ENCODE peak calls at places on chromosomes 11 and 22, in eight cellular contexts. V is H1, K is PC-9, X is PC-3, J is OCI-LY7, M is mesenchymal stem cell, E is K562, Z is neuronal stem cell. W is an unnamed sample. For H3K9me3 and H3K4me1, the result is how much of the 10 kb centered on the place peaks cover.

GRCh38 chr11:1387961-1388762 is 1.6 kb upstream of the BRSK2 start:
- DNase-seq in J (no peak), X (no peak), M (no peak), Z (no peak), V (peak), E (no peak), K (no peak), W (no peak)

GRCh38 chr11:64453466-64453865 is 94.5 kb downstream of the RPS6KA4 start:
- DNase-seq in M (no peak), E (no peak), V (no peak), J (no peak), Z (no peak), X (no peak), K (no peak), W (no peak)

GRCh38 chr11:125938418-125938817 is 7.4 kb upstream of the VSIG10L2 start:
- DNase-seq in K (no peak), E (no peak), J (peak), Z (no peak), M (no peak), X (no peak), V (peak), W (no peak)

GRCh38 chr11:118343981-118344521 is at the start of gene CD3G:
- DNase-seq in K (no peak), Z (no peak), E (no peak), M (no peak), X (no peak), V (no peak), J (no peak), W (no peak)

GRCh38 chr11:78138694-78139421 is 568 bp downstream of the ALG8 start:
- DNase-seq in E (peak), K (peak), M (peak), J (peak), X (peak), Z (peak), V (no peak), W (peak)

GRCh38 chr11:31810779-31811647 is at the start of gene PAX6:
- DNase-seq in Z (peak), K (peak), J (no peak), X (peak), E (peak), M (no peak), V (peak), W (no peak)

GRCh38 chr11:126112547-126112946 is 49.9 kb upstream of the CDON start:
- DNase-seq in J (no peak), X (no peak), Z (no peak), M (peak), K (no peak), V (no peak), E (no peak), W (peak)

GRCh38 chr11:62542111-62542745 is 4.4 kb downstream of the AHNAK start:
- DNase-seq in K (no peak), E (no peak), Z (no peak), V (peak), X (no peak), M (no peak), J (no peak), W (no peak)

GRCh38 chr11:116086426-116086825 is 582.2 kb upstream of the CADM1 start:
- DNase-seq in J (no peak), Z (no peak), E (no peak), V (no peak), K (no peak), X (no peak), M (no peak), W (no peak)

GRCh38 chr11:84227970-84228369 is 941.8 kb upstream of the CCDC90B start:
- DNase-seq in Z (no peak), J (no peak), K (no peak), E (no peak), X (no peak), M (no peak), V (no peak), W (no peak)

GRCh38 chr11:75204685-75205667 is 35.6 kb upstream of the TPBGL start:
- DNase-seq in X (peak), E (peak), K (peak), V (peak), J (peak), Z (peak), M (peak), W (peak)

GRCh38 chr11:125903753-125904659 is at the start of gene DDX25:
- DNase-seq in Z (peak), X (no peak), M (no peak), E (no peak), J (no peak), K (no peak), V (peak), W (peak)

GRCh38 chr11:101306721-101307120 is 177.1 kb upstream of the PGR start:
- DNase-seq in J (no peak), X (no peak), K (no peak), Z (no peak), M (no peak), E (no peak), V (no peak), W (no peak)

GRCh38 chr11:47152953-47153950 is 23.4 kb downstream of the ARFGAP2 start:
- DNase-seq in X (peak), V (peak), K (peak), Z (peak), J (peak), E (peak), M (peak), W (peak)

GRCh38 chr22:27892064-27892463 is 27.0 kb downstream of the PITPNB start:
- DNase-seq in M (no peak), X (no peak), E (no peak), J (no peak), V (no peak), Z (no peak), K (no peak), W (no peak)

GRCh38 chr22:36201630-36202312 is at the start of gene APOL4:
- DNase-seq in X (no peak), Z (no peak), M (no peak), E (peak), K (no peak), V (no peak), J (no peak), W (peak)

GRCh38 chr11:10323793-10324170 is 18.9 kb downstream of the ADM start:
- DNase-seq in K (no peak), E (no peak), Z (no peak), M (peak), J (no peak), X (peak), V (no peak), W (no peak)

GRCh38 chr22:31206896-31207687 is 5.0 kb upstream of the LIMK2 start:
- DNase-seq in J (no peak), Z (no peak), K (peak), E (no peak), X (peak), V (no peak), M (no peak), W (no peak)

GRCh38 chr22:30646518-30647160 is 11.1 kb downstream of the SLC35E4 start:
- DNase-seq in M (no peak), Z (no peak), K (peak), V (no peak), J (no peak), X (no peak), E (no peak), W (no peak)

GRCh38 chr11:96187779-96188624 is 155.0 kb downstream of the MAML2 start:
- DNase-seq in E (no peak), J (no peak), Z (no peak), M (peak), X (peak), V (no peak), K (peak), W (peak)

GRCh38 chr11:24794064-24794463 is 297.2 kb downstream of the LUZP2 start:
- DNase-seq in Z (no peak), X (no peak), V (no peak), E (no peak), K (no peak), M (no peak), J (no peak), W (no peak)

GRCh38 chr11:67352546-67353316 is 615 bp downstream of the POLD4 start:
- DNase-seq in V (no peak), Z (no peak), M (no peak), J (peak), K (peak), E (peak), X (peak), W (peak)

GRCh38 chr22:45470871-45471270 is 31.8 kb upstream of the FBLN1 start:
- DNase-seq in J (no peak), Z (no peak), V (no peak), M (no peak), K (no peak), X (no peak), E (no peak), W (no peak)

GRCh38 chr11:113385749-113386148 is 1.8 kb upstream of the ANKK1 start:
- DNase-seq in K (no peak), J (no peak), E (no peak), Z (no peak), M (no peak), X (no peak), V (no peak), W (no peak)

GRCh38 chr11:35088226-35088625 is 50.7 kb upstream of the CD44 start:
- DNase-seq in M (no peak), X (no peak), K (no peak), V (no peak), J (no peak), Z (no peak), E (no peak), W (no peak)
- H2AFZ ChIP-seq in M (no peak), X (no peak), K (no peak), V (no peak), J (peak), Z (peak), E (no peak), W (no peak)

DNA sequence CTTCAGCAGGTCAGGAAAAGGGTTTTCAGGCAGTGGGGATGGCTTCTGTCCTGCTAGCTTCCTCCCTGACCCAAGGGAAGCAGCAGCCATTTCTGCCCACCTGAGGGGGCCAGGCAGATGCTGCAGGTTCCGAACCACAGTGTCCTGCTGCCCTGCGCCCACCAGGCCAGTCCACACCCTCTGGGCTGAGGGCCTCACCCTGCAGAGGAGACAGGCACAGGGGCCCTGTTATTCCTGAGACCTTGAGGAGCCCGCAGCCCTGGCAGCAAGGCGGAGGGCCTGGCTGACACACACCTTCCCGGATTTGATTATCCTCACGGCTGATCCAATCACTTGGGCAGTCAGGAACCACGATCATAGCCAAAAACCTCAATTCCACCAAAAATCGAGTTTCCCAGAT is 725.8 kb downstream of the BRD1 start:
- DNase-seq in J (no peak), E (no peak), Z (no peak), X (no peak), K (no peak), M (no peak), V (no peak), W (no peak)
- H3K9me3 ChIP-seq in J (under half), E (under half), Z (under half), X (under half), K (under half), M (under half), V (under half), W (under half)

DNA sequence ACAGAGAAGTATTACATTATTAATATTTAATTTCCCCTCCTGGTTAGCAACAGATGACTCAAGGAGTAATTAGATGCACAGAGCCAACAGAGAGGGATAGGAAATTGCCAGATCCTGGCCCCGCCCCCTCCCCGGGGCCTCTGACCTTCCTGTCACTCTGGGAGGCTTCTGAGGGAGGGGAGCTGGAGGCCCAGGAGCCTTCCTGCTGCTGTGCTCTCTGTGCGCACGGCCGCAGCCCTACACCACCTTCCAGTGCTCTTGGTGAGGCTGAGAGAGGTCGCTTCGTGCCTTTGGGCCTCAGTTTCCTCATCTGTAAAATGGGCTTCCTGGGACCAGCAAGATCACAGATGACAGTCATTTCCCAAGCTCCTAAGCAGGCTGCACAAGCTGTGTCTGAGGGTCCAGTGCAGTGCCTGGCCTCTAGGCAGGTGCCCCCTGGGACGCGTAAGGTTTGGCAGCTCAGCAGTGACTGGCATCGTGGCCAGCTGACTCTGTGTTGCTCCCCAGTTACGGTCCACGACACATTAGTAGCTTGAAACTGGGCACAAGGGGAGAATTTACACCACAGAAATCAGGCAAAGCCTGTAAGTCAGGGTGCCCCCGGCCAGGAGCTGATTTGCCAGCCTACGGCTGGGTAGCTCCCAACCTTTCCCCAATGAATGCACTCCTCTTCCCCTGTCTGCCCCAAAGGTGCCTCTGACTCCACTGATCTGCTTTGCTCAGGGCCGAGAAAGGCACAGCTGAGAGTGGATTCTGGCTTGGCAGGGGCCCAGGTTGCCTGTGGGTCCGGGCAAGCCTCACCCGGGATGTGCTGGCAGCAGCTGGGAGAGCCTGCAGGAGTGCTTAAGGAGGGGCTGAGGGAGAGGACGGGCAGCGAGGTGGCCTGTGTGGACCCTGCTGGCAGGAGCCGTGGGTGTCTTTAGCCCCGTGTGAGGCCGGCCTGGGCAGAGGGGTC is 2.3 kb downstream of the ADORA2A start:
- DNase-seq in K (no peak), Z (no peak), E (no peak), V (no peak), X (peak), M (no peak), J (peak), W (no peak)
- H3K4me1 ChIP-seq in K (under half), Z (under half), E (under half), V (under half), X (under half), M (under half), J (half or more), W (under half)

GRCh38 chr11:11641581-11641980 is 19.8 kb upstream of the GALNT18 start:
- DNase-seq in X (no peak), Z (no peak), E (no peak), J (no peak), M (no peak), K (no peak), V (no peak), W (no peak)

GRCh38 chr11:11640152-11640551 is 18.3 kb upstream of the GALNT18 start:
- DNase-seq in X (no peak), K (no peak), J (no peak), M (peak), V (no peak), Z (no peak), E (no peak), W (no peak)

GRCh38 chr11:11640996-11641395 is 19.2 kb upstream of the GALNT18 start:
- DNase-seq in E (no peak), K (no peak), X (no peak), V (no peak), J (no peak), Z (no peak), M (no peak), W (no peak)

GRCh38 chr11:11635456-11635855 is 13.7 kb upstream of the GALNT18 start:
- DNase-seq in V (no peak), M (peak), K (no peak), E (no peak), Z (no peak), J (no peak), X (no peak), W (no peak)

GRCh38 chr11:11636671-11637070 is 14.9 kb upstream of the GALNT18 start:
- DNase-seq in J (no peak), V (no peak), M (no peak), E (no peak), K (no peak), Z (no peak), X (no peak), W (no peak)
- H2AFZ ChIP-seq in J (no peak), V (no peak), M (no peak), E (no peak), K (no peak), Z (no peak), X (no peak), W (no peak)

DNA sequence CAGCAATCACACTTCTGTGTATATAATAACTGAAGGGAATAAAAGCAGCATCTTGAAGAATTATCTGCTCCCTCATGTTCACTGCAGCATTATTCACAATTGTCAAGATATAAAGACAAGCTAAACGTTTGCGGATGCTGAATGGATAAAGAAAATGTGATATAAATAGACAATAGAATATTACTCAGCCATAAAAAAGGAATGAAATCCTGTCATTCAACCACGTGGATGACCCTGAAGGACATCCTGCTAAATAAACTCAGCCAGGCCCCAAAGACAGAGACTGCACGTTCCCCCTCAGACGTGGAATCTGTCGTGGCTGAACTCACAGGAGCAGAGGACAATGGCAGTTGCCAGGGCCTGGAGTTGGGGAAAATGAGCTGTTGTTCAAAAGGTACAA is 9.6 kb downstream of the ZNF195 start:
- DNase-seq in M (no peak), X (no peak), E (no peak), J (no peak), K (no peak), Z (no peak), V (no peak), W (no peak)
- H3K9me3 ChIP-seq in M (half or more), X (under half), E (under half), J (under half), K (under half), Z (under half), V (under half), W (under half)

DNA sequence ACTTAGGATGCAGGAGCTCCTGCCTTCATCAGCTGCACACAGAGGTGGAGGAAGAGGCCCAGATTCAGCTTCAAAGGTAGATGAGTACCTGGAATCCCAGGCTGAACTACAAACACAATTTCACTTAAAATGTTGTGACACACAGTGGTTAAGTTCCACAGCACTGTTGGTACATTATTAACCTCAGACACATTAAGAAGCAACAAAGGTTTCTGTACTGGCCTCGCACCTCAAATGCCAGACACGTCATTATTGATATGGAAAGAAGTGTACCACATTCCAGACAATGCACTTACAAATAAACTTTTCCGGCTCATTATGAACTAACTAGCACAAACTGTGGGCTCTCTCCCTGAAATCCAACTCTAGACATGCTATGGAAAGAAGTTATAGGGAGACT is 34.6 kb downstream of the PRDM10 start:
- DNase-seq in X (no peak), M (no peak), V (no peak), J (no peak), Z (no peak), K (no peak), E (no peak), W (no peak)
- H3K4me1 ChIP-seq in X (under half), M (under half), V (under half), J (half or more), Z (under half), K (under half), E (under half), W (under half)

GRCh38 chr11:43573873-43574272 is 106.7 kb upstream of the HSD17B12 start:
- DNase-seq in Z (no peak), V (no peak), X (no peak), K (no peak), M (no peak), J (no peak), E (no peak), W (no peak)
- H2AFZ ChIP-seq in Z (no peak), V (no peak), X (no peak), K (no peak), M (no peak), J (no peak), E (no peak), W (no peak)

DNA sequence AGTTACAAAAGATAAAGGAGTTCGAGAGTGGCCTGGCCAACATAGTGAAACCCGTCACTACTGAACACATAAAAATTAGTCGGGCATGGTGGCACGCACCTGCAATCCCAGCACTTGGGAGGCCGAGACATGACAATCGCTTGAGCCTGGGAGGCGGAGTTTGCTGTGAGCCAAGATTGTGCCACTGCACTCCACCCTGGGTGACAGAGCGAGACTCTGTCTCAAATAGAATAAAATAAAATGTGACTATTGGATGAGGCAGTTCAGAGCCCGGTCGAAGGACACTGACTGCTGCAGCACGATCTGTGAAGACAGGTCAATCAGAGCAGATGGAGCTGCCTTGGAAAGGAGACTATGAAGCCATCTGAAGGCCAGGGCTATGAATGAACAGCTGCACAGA is 37.7 kb upstream of the ANO1 start:
- DNase-seq in V (no peak), X (no peak), M (no peak), K (no peak), E (no peak), Z (no peak), J (no peak), W (no peak)
- H3K9me3 ChIP-seq in V (under half), X (under half), M (half or more), K (half or more), E (under half), Z (under half), J (under half), W (under half)

GRCh38 chr11:2390091-2390870 is 10.3 kb upstream of the TSSC4 start:
- DNase-seq in M (no peak), J (no peak), Z (no peak), E (no peak), X (no peak), K (no peak), V (no peak), W (no peak)

GRCh38 chr11:2393111-2393868 is 7.3 kb upstream of the TSSC4 start:
- DNase-seq in J (peak), E (no peak), M (no peak), V (no peak), Z (no peak), K (no peak), X (no peak), W (no peak)

GRCh38 chr11:2390871-2391662 is 9.5 kb upstream of the TSSC4 start:
- DNase-seq in X (peak), M (peak), V (no peak), K (no peak), Z (no peak), E (peak), J (peak), W (no peak)

GRCh38 chr11:2392241-2392959 is 8.2 kb upstream of the TSSC4 start:
- DNase-seq in Z (no peak), X (no peak), M (no peak), V (no peak), E (no peak), J (no peak), K (no peak), W (no peak)

DNA sequence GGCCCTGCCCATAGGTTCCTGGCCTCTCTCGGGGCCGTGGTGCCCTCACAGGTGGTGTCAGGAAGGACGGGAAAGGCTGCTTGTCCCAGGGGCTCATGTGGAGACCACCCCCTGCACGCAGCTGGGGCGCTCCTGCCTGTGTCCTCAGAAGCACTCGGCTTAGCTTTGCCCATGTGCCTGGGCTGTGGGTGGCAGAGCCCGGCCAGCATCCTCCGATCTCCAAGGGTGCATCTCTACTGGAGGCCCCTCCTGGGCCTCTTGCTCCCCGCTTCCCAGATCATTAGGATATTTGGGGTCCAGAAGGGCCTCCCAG is 8.9 kb upstream of the TSSC4 start:
- DNase-seq in J (no peak), K (no peak), M (no peak), X (no peak), E (no peak), Z (no peak), V (no peak), W (no peak)
- H3K4me1 ChIP-seq in J (half or more), K (under half), M (under half), X (under half), E (half or more), Z (under half), V (under half), W (under half)